ENCODE peak calls at places on chromosomes 12 and 14, in eight cellular contexts. One of them, this sample, is unnamed.

GRCh38 chr12:124109760-124110159 is 136.7 kb downstream of the ZNF664 start:
- DNase-seq in activated CD4-positive, alpha-beta T cell treated with anti-CD3 and anti-CD28 coated beads, Interleukin-2, amount 10 ng/mL, durations not matched to agents 7 days and 5 days: peak; percentile 10
- DNase-seq in MV-4-11: peak; percentile 73
- DNase-seq in fibroblast of lung: no peak
- DNase-seq in hypothalamus: no peak
- DNase-seq in activated T-helper 1 cell treated with Interleukin-2 at 50 U/mL for 16 hours: no peak
- DNase-seq in HCT116: peak; percentile 49
- DNase-seq in transverse colon: no peak
- DNase-seq in this sample: no peak

GRCh38 chr12:68159681-68160304 is at the start of gene IFNG:
- DNase-seq in activated CD4-positive, alpha-beta T cell treated with anti-CD3 and anti-CD28 coated beads, Interleukin-2, amount 10 ng/mL, durations not matched to agents 7 days and 5 days: no peak
- DNase-seq in MV-4-11: no peak
- DNase-seq in fibroblast of lung: no peak
- DNase-seq in hypothalamus: no peak
- DNase-seq in activated T-helper 1 cell treated with Interleukin-2 at 50 U/mL for 16 hours: no peak
- DNase-seq in HCT116: no peak
- DNase-seq in transverse colon: no peak
- DNase-seq in this sample: no peak

GRCh38 chr14:44154446-44154845 is 352.6 kb downstream of the FSCB start:
- DNase-seq in activated CD4-positive, alpha-beta T cell treated with anti-CD3 and anti-CD28 coated beads, Interleukin-2, amount 10 ng/mL, durations not matched to agents 7 days and 5 days: no peak
- DNase-seq in MV-4-11: no peak
- DNase-seq in fibroblast of lung: no peak
- DNase-seq in hypothalamus: no peak
- DNase-seq in activated T-helper 1 cell treated with Interleukin-2 at 50 U/mL for 16 hours: no peak
- DNase-seq in HCT116: no peak
- DNase-seq in transverse colon: no peak
- DNase-seq in this sample: no peak

GRCh38 chr14:51783765-51784164 is 76.6 kb upstream of the GNG2 start:
- DNase-seq in activated CD4-positive, alpha-beta T cell treated with anti-CD3 and anti-CD28 coated beads, Interleukin-2, amount 10 ng/mL, durations not matched to agents 7 days and 5 days: no peak
- DNase-seq in MV-4-11: peak; percentile 33
- DNase-seq in fibroblast of lung: peak; percentile 46
- DNase-seq in hypothalamus: no peak
- DNase-seq in activated T-helper 1 cell treated with Interleukin-2 at 50 U/mL for 16 hours: no peak
- DNase-seq in HCT116: no peak
- DNase-seq in transverse colon: no peak
- DNase-seq in this sample: no peak

GRCh38 chr12:104669057-104669770 is 212.5 kb downstream of the CHST11 start:
- DNase-seq in activated CD4-positive, alpha-beta T cell treated with anti-CD3 and anti-CD28 coated beads, Interleukin-2, amount 10 ng/mL, durations not matched to agents 7 days and 5 days: no peak
- DNase-seq in MV-4-11: no peak
- DNase-seq in fibroblast of lung: no peak
- DNase-seq in hypothalamus: peak; percentile 74
- DNase-seq in activated T-helper 1 cell treated with Interleukin-2 at 50 U/mL for 16 hours: no peak
- DNase-seq in HCT116: no peak
- DNase-seq in transverse colon: peak; percentile 45
- DNase-seq in this sample: no peak

GRCh38 chr12:119036878-119037493 is 55.6 kb downstream of the SRRM4 start:
- DNase-seq in activated CD4-positive, alpha-beta T cell treated with anti-CD3 and anti-CD28 coated beads, Interleukin-2, amount 10 ng/mL, durations not matched to agents 7 days and 5 days: peak; percentile 28
- DNase-seq in MV-4-11: no peak
- DNase-seq in fibroblast of lung: no peak
- DNase-seq in hypothalamus: no peak
- DNase-seq in activated T-helper 1 cell treated with Interleukin-2 at 50 U/mL for 16 hours: no peak
- DNase-seq in HCT116: no peak
- DNase-seq in transverse colon: peak; percentile 8
- DNase-seq in this sample: no peak

GRCh38 chr14:103651585-103651984 is 22.6 kb downstream of the KLC1 start:
- DNase-seq in activated CD4-positive, alpha-beta T cell treated with anti-CD3 and anti-CD28 coated beads, Interleukin-2, amount 10 ng/mL, durations not matched to agents 7 days and 5 days: no peak
- DNase-seq in MV-4-11: no peak
- DNase-seq in fibroblast of lung: no peak
- DNase-seq in hypothalamus: no peak
- DNase-seq in activated T-helper 1 cell treated with Interleukin-2 at 50 U/mL for 16 hours: no peak
- DNase-seq in HCT116: no peak
- DNase-seq in transverse colon: no peak
- DNase-seq in this sample: no peak

GRCh38 chr12:7934560-7935463 is 1.2 kb downstream of the SLC2A3 start:
- DNase-seq in activated CD4-positive, alpha-beta T cell treated with anti-CD3 and anti-CD28 coated beads, Interleukin-2, amount 10 ng/mL, durations not matched to agents 7 days and 5 days: no peak
- DNase-seq in MV-4-11: no peak
- DNase-seq in fibroblast of lung: no peak
- DNase-seq in hypothalamus: no peak
- DNase-seq in activated T-helper 1 cell treated with Interleukin-2 at 50 U/mL for 16 hours: no peak
- DNase-seq in HCT116: no peak
- DNase-seq in transverse colon: no peak
- DNase-seq in this sample: no peak

GRCh38 chr14:54480830-54481562 is 7.8 kb downstream of the GMFB start:
- DNase-seq in activated CD4-positive, alpha-beta T cell treated with anti-CD3 and anti-CD28 coated beads, Interleukin-2, amount 10 ng/mL, durations not matched to agents 7 days and 5 days: no peak
- DNase-seq in MV-4-11: no peak
- DNase-seq in fibroblast of lung: peak; percentile 27
- DNase-seq in hypothalamus: no peak
- DNase-seq in activated T-helper 1 cell treated with Interleukin-2 at 50 U/mL for 16 hours: no peak
- DNase-seq in HCT116: no peak
- DNase-seq in transverse colon: no peak
- DNase-seq in this sample: no peak

GRCh38 chr12:5094986-5095385 is 51.3 kb downstream of the KCNA5 start:
- DNase-seq in activated CD4-positive, alpha-beta T cell treated with anti-CD3 and anti-CD28 coated beads, Interleukin-2, amount 10 ng/mL, durations not matched to agents 7 days and 5 days: no peak
- DNase-seq in MV-4-11: no peak
- DNase-seq in fibroblast of lung: no peak
- DNase-seq in hypothalamus: no peak
- DNase-seq in activated T-helper 1 cell treated with Interleukin-2 at 50 U/mL for 16 hours: no peak
- DNase-seq in HCT116: no peak
- DNase-seq in transverse colon: no peak
- DNase-seq in this sample: no peak

GRCh38 chr12:129190827-129191226 is 337.5 kb downstream of the GLT1D1 start:
- DNase-seq in activated CD4-positive, alpha-beta T cell treated with anti-CD3 and anti-CD28 coated beads, Interleukin-2, amount 10 ng/mL, durations not matched to agents 7 days and 5 days: no peak
- DNase-seq in MV-4-11: no peak
- DNase-seq in fibroblast of lung: no peak
- DNase-seq in hypothalamus: no peak
- DNase-seq in activated T-helper 1 cell treated with Interleukin-2 at 50 U/mL for 16 hours: no peak
- DNase-seq in HCT116: no peak
- DNase-seq in transverse colon: no peak
- DNase-seq in this sample: no peak

GRCh38 chr12:78430501-78430900 is 434.1 kb upstream of the SYT1 start:
- DNase-seq in activated CD4-positive, alpha-beta T cell treated with anti-CD3 and anti-CD28 coated beads, Interleukin-2, amount 10 ng/mL, durations not matched to agents 7 days and 5 days: no peak
- DNase-seq in MV-4-11: no peak
- DNase-seq in fibroblast of lung: no peak
- DNase-seq in hypothalamus: no peak
- DNase-seq in activated T-helper 1 cell treated with Interleukin-2 at 50 U/mL for 16 hours: no peak
- DNase-seq in HCT116: no peak
- DNase-seq in transverse colon: no peak
- DNase-seq in this sample: no peak

GRCh38 chr14:86086962-86087361 is 557.0 kb downstream of the FLRT2 start:
- DNase-seq in activated CD4-positive, alpha-beta T cell treated with anti-CD3 and anti-CD28 coated beads, Interleukin-2, amount 10 ng/mL, durations not matched to agents 7 days and 5 days: no peak
- DNase-seq in MV-4-11: no peak
- DNase-seq in fibroblast of lung: no peak
- DNase-seq in hypothalamus: no peak
- DNase-seq in activated T-helper 1 cell treated with Interleukin-2 at 50 U/mL for 16 hours: no peak
- DNase-seq in HCT116: no peak
- DNase-seq in transverse colon: no peak
- DNase-seq in this sample: no peak

GRCh38 chr14:77022219-77022852 is 6.2 kb downstream of the IRF2BPL start:
- DNase-seq in activated CD4-positive, alpha-beta T cell treated with anti-CD3 and anti-CD28 coated beads, Interleukin-2, amount 10 ng/mL, durations not matched to agents 7 days and 5 days: no peak
- DNase-seq in MV-4-11: no peak
- DNase-seq in fibroblast of lung: no peak
- DNase-seq in hypothalamus: no peak
- DNase-seq in activated T-helper 1 cell treated with Interleukin-2 at 50 U/mL for 16 hours: no peak
- DNase-seq in HCT116: no peak
- DNase-seq in transverse colon: peak; percentile 58
- DNase-seq in this sample: no peak

GRCh38 chr12:46300906-46301305 is 32.1 kb upstream of the SLC38A1 start:
- DNase-seq in activated CD4-positive, alpha-beta T cell treated with anti-CD3 and anti-CD28 coated beads, Interleukin-2, amount 10 ng/mL, durations not matched to agents 7 days and 5 days: no peak
- DNase-seq in MV-4-11: peak; percentile 66
- DNase-seq in fibroblast of lung: no peak
- DNase-seq in hypothalamus: no peak
- DNase-seq in activated T-helper 1 cell treated with Interleukin-2 at 50 U/mL for 16 hours: no peak
- DNase-seq in HCT116: no peak
- DNase-seq in transverse colon: no peak
- DNase-seq in this sample: no peak

GRCh38 chr12:45774508-45775162 is 45.1 kb downstream of the ARID2 start:
- DNase-seq in activated CD4-positive, alpha-beta T cell treated with anti-CD3 and anti-CD28 coated beads, Interleukin-2, amount 10 ng/mL, durations not matched to agents 7 days and 5 days: no peak
- DNase-seq in MV-4-11: no peak
- DNase-seq in fibroblast of lung: no peak
- DNase-seq in hypothalamus: no peak
- DNase-seq in activated T-helper 1 cell treated with Interleukin-2 at 50 U/mL for 16 hours: no peak
- DNase-seq in HCT116: no peak
- DNase-seq in transverse colon: no peak
- DNase-seq in this sample: no peak